ENCODE peak calls at places on chromosome 6, in four cellular contexts. N is pancreas, V is progenitor cell of endocrine pancreas, R is cardiac fibroblast. D is an unnamed sample.

GRCh38 chr6:72621243-72622093 is at the start of gene KCNQ5:
- DNase-seq in N (no peak), V (peak), R (peak), D (no peak)

GRCh38 chr6:26067367-26067766 is 19.9 kb upstream of the HFE start:
- DNase-seq in N (no peak), V (no peak), R (no peak), D (no peak)

GRCh38 chr6:106446287-106446885 is 85.9 kb downstream of the CRYBG1 start:
- DNase-seq in N (no peak), V (no peak), R (peak), D (no peak)

GRCh38 chr6:139148557-139149220 is 13.8 kb downstream of the HECA start:
- DNase-seq in N (no peak), V (no peak), R (no peak), D (no peak)

GRCh38 chr6:115896538-115897129 is 164.1 kb downstream of the FRK start:
- DNase-seq in N (no peak), V (no peak), R (peak), D (no peak)

GRCh38 chr6:41332241-41332640 is 3.2 kb upstream of the NCR2 start:
- DNase-seq in N (no peak), V (no peak), R (no peak), D (no peak)

GRCh38 chr6:111912904-111913303 is 39.7 kb upstream of the FYN start:
- DNase-seq in N (no peak), V (no peak), R (no peak), D (no peak)

GRCh38 chr6:32854376-32855178 is 585 bp downstream of the PSMB9 start:
- DNase-seq in N (peak), V (no peak), R (peak), D (no peak)

GRCh38 chr6:143629104-143630080 is 48.4 kb upstream of the PHACTR2 start:
- DNase-seq in N (no peak), V (no peak), R (no peak), D (no peak)

GRCh38 chr6:89970609-89971337 is 76.5 kb downstream of the GJA10 start:
- DNase-seq in N (peak), V (peak), R (peak), D (no peak)
- TF ChIP-seq CTCF in N (peak), V (peak), R (peak), D (no peak)

GRCh38 chr6:159893064-159893463 is 2.3 kb downstream of the MAS1 start:
- DNase-seq in N (no peak), V (no peak), R (no peak), D (no peak)

GRCh38 chr6:159892053-159892452 is 1.3 kb downstream of the MAS1 start:
- DNase-seq in N (no peak), V (no peak), R (no peak), D (no peak)

GRCh38 chr6:159887761-159888160 is 3.0 kb upstream of the MAS1 start:
- DNase-seq in N (no peak), V (no peak), R (no peak), D (no peak)

GRCh38 chr6:159890802-159891201 is at the start of gene MAS1:
- DNase-seq in N (no peak), V (no peak), R (no peak), D (no peak)

DNA sequence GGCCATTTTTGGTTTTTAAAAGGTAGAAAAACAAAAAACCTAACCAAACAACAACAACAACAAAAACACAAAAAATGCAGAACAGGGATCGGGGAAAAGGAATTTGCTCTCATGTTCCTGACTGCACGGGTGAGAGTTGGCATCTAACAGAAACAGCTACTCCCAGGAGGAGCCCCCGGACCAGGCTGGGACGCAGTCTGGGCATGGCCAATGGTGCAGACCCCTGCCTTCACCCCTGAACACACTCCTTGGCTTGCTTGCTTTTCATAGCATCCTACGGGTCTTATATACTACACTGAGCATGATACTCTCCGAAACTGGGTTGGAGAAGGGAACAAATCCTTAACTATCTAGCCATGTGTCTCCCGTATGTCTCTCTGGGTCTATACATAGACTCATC is 587 bp upstream of the MAS1 start:
- DNase-seq in N (no peak), V (no peak), R (no peak), D (no peak)
- TF ChIP-seq CTCF in N (no peak), V (no peak), R (no peak), D (no peak)

GRCh38 chr6:167044696-167045095 is 45.5 kb downstream of the CEP43 start:
- DNase-seq in N (no peak), V (no peak), R (peak), D (no peak)
- TF ChIP-seq CTCF in N (no peak), V (peak), R (peak), D (no peak)

GRCh38 chr6:63245420-63245819 is 34.2 kb downstream of the FKBP1C start:
- DNase-seq in N (no peak), V (no peak), R (no peak), D (no peak)

GRCh38 chr6:63249875-63250482 is 38.7 kb downstream of the FKBP1C start:
- DNase-seq in N (no peak), V (no peak), R (no peak), D (no peak)

GRCh38 chr6:63245908-63246307 is 34.6 kb downstream of the FKBP1C start:
- DNase-seq in N (no peak), V (no peak), R (no peak), D (no peak)
- TF ChIP-seq CTCF in N (no peak), V (peak), R (no peak), D (no peak)

GRCh38 chr6:128121610-128122009 is 220.8 kb upstream of the THEMIS start:
- DNase-seq in N (no peak), V (no peak), R (no peak), D (no peak)
- TF ChIP-seq CTCF in N (no peak), V (no peak), R (no peak), D (no peak)

DNA sequence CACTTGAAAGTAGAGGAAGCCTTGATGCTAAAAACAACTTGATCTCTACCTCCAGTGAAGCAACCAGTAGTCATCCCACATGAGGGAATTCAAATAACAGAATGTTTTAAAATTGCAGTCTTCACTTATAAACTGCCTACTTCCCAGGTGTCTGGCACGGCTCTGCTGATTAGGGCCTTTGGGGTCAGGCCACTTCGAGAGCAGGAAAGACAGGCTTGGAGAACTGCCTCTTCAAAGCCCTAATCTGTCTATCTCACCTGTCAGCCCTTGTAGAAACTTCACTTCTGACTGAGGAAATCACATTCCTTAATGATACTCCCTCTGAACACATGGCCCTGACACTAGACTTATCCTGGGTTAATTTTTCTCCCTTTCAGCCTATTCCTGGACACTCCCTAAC is 458.6 kb downstream of the TENT5A start:
- DNase-seq in N (no peak), V (no peak), R (no peak), D (no peak)
- TF ChIP-seq CTCF in N (no peak), V (no peak), R (no peak), D (no peak)

GRCh38 chr6:37347177-37348145 is 6.3 kb upstream of the RNF8 start:
- DNase-seq in N (no peak), V (no peak), R (no peak), D (no peak)

GRCh38 chr6:37339911-37340638 is 13.7 kb upstream of the RNF8 start:
- DNase-seq in N (no peak), V (no peak), R (peak), D (no peak)

GRCh38 chr6:37343248-37343647 is 10.5 kb upstream of the RNF8 start:
- DNase-seq in N (no peak), V (no peak), R (no peak), D (no peak)

GRCh38 chr6:37340639-37340943 is 13.2 kb upstream of the RNF8 start:
- DNase-seq in N (no peak), V (no peak), R (peak), D (no peak)

GRCh38 chr6:37344308-37344707 is 9.5 kb upstream of the RNF8 start:
- DNase-seq in N (no peak), V (no peak), R (no peak), D (no peak)
- TF ChIP-seq CTCF in N (no peak), V (no peak), R (no peak), D (no peak)

DNA sequence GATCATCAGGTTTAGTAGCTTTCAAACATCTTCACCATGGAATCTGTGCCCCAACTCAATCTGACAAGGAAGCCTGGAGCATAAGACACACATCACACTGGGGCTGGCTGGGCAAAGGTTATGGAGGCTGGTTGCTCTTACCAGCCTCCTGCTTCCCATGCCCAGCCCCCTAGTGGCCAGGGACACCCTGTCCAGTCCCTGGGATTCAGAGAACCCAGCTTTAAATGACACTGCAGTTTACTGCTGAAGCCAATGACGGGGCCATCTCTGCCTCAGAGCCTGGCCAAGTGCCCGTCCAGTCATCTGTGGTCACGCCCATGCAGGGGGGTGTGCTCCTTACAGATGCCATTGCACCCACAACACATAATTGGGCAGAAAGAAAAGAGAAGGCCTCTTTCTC is 272.9 kb downstream of the SMOC2 start:
- DNase-seq in N (peak), V (no peak), R (peak), D (no peak)
- TF ChIP-seq CTCF in N (peak), V (peak), R (peak), D (no peak)